ENCODE peak calls at places on chromosomes 6 and 20, in ten cellular contexts. One of them, this sample, is unnamed.

GRCh38 chr6:143223895-143224294 is 163.2 kb downstream of the AIG1 start:
- DNase-seq in stimulated activated CD8-positive, alpha-beta memory T cell treated with anti-CD3 and anti-CD28 coated beads, Interleukin-4, amount 100 ng/mL, for 4 hours: no peak
- DNase-seq in lower leg skin: no peak
- DNase-seq in NAMALWA: no peak
- DNase-seq in GM04503: no peak
- DNase-seq in fibroblast of lung: peak
- DNase-seq in neural progenitor cell: peak
- DNase-seq in GDM1: no peak
- DNase-seq in progenitor cell of endocrine pancreas: peak
- DNase-seq in CD8-positive, alpha-beta memory T cell: no peak
- DNase-seq in this sample: no peak

GRCh38 chr20:11144114-11144513 is 470.3 kb upstream of the JAG1 start:
- DNase-seq in stimulated activated CD8-positive, alpha-beta memory T cell treated with anti-CD3 and anti-CD28 coated beads, Interleukin-4, amount 100 ng/mL, for 4 hours: no peak
- DNase-seq in lower leg skin: peak
- DNase-seq in NAMALWA: no peak
- DNase-seq in GM04503: peak
- DNase-seq in fibroblast of lung: peak
- DNase-seq in neural progenitor cell: no peak
- DNase-seq in GDM1: no peak
- DNase-seq in progenitor cell of endocrine pancreas: no peak
- DNase-seq in CD8-positive, alpha-beta memory T cell: no peak
- DNase-seq in this sample: peak

GRCh38 chr20:63475209-63475608 is 2.8 kb upstream of the KCNQ2 start:
- DNase-seq in stimulated activated CD8-positive, alpha-beta memory T cell treated with anti-CD3 and anti-CD28 coated beads, Interleukin-4, amount 100 ng/mL, for 4 hours: no peak
- DNase-seq in lower leg skin: no peak
- DNase-seq in NAMALWA: no peak
- DNase-seq in GM04503: no peak
- DNase-seq in fibroblast of lung: peak
- DNase-seq in neural progenitor cell: peak
- DNase-seq in GDM1: no peak
- DNase-seq in progenitor cell of endocrine pancreas: peak
- DNase-seq in CD8-positive, alpha-beta memory T cell: no peak
- DNase-seq in this sample: no peak

GRCh38 chr6:134853111-134854055 is 96.5 kb downstream of the ALDH8A1 start:
- DNase-seq in stimulated activated CD8-positive, alpha-beta memory T cell treated with anti-CD3 and anti-CD28 coated beads, Interleukin-4, amount 100 ng/mL, for 4 hours: no peak
- DNase-seq in lower leg skin: no peak
- DNase-seq in NAMALWA: no peak
- DNase-seq in GM04503: no peak
- DNase-seq in fibroblast of lung: peak
- DNase-seq in neural progenitor cell: no peak
- DNase-seq in GDM1: no peak
- DNase-seq in progenitor cell of endocrine pancreas: no peak
- DNase-seq in CD8-positive, alpha-beta memory T cell: no peak
- DNase-seq in this sample: no peak

GRCh38 chr6:146874278-146875018 is 275.7 kb downstream of the ADGB start:
- DNase-seq in stimulated activated CD8-positive, alpha-beta memory T cell treated with anti-CD3 and anti-CD28 coated beads, Interleukin-4, amount 100 ng/mL, for 4 hours: no peak
- DNase-seq in lower leg skin: no peak
- DNase-seq in NAMALWA: no peak
- DNase-seq in GM04503: no peak
- DNase-seq in fibroblast of lung: no peak
- DNase-seq in neural progenitor cell: no peak
- DNase-seq in GDM1: no peak
- DNase-seq in progenitor cell of endocrine pancreas: no peak
- DNase-seq in CD8-positive, alpha-beta memory T cell: no peak
- DNase-seq in this sample: no peak

GRCh38 chr6:121260651-121261102 is 73.6 kb downstream of the TBC1D32 start:
- DNase-seq in stimulated activated CD8-positive, alpha-beta memory T cell treated with anti-CD3 and anti-CD28 coated beads, Interleukin-4, amount 100 ng/mL, for 4 hours: no peak
- DNase-seq in lower leg skin: no peak
- DNase-seq in NAMALWA: no peak
- DNase-seq in GM04503: peak
- DNase-seq in fibroblast of lung: peak
- DNase-seq in neural progenitor cell: no peak
- DNase-seq in GDM1: no peak
- DNase-seq in progenitor cell of endocrine pancreas: no peak
- DNase-seq in CD8-positive, alpha-beta memory T cell: no peak
- DNase-seq in this sample: peak

GRCh38 chr6:56073761-56074160 is 173.6 kb downstream of the COL21A1 start:
- DNase-seq in stimulated activated CD8-positive, alpha-beta memory T cell treated with anti-CD3 and anti-CD28 coated beads, Interleukin-4, amount 100 ng/mL, for 4 hours: no peak
- DNase-seq in lower leg skin: no peak
- DNase-seq in NAMALWA: no peak
- DNase-seq in GM04503: no peak
- DNase-seq in fibroblast of lung: no peak
- DNase-seq in neural progenitor cell: no peak
- DNase-seq in GDM1: no peak
- DNase-seq in progenitor cell of endocrine pancreas: no peak
- DNase-seq in CD8-positive, alpha-beta memory T cell: no peak
- DNase-seq in this sample: no peak

GRCh38 chr6:89582669-89583325 is 55.8 kb downstream of the LYRM2 start:
- DNase-seq in stimulated activated CD8-positive, alpha-beta memory T cell treated with anti-CD3 and anti-CD28 coated beads, Interleukin-4, amount 100 ng/mL, for 4 hours: no peak
- DNase-seq in lower leg skin: no peak
- DNase-seq in NAMALWA: no peak
- DNase-seq in GM04503: no peak
- DNase-seq in fibroblast of lung: no peak
- DNase-seq in neural progenitor cell: no peak
- DNase-seq in GDM1: no peak
- DNase-seq in progenitor cell of endocrine pancreas: no peak
- DNase-seq in CD8-positive, alpha-beta memory T cell: no peak
- DNase-seq in this sample: no peak

GRCh38 chr6:38169826-38170526 is 350.4 kb downstream of the ZFAND3 start:
- DNase-seq in stimulated activated CD8-positive, alpha-beta memory T cell treated with anti-CD3 and anti-CD28 coated beads, Interleukin-4, amount 100 ng/mL, for 4 hours: no peak
- DNase-seq in lower leg skin: no peak
- DNase-seq in NAMALWA: no peak
- DNase-seq in GM04503: no peak
- DNase-seq in fibroblast of lung: no peak
- DNase-seq in neural progenitor cell: peak
- DNase-seq in GDM1: no peak
- DNase-seq in progenitor cell of endocrine pancreas: no peak
- DNase-seq in CD8-positive, alpha-beta memory T cell: no peak
- DNase-seq in this sample: no peak

GRCh38 chr6:154673919-154674318 is 59.3 kb upstream of the SCAF8 start:
- DNase-seq in stimulated activated CD8-positive, alpha-beta memory T cell treated with anti-CD3 and anti-CD28 coated beads, Interleukin-4, amount 100 ng/mL, for 4 hours: no peak
- DNase-seq in lower leg skin: no peak
- DNase-seq in NAMALWA: no peak
- DNase-seq in GM04503: no peak
- DNase-seq in fibroblast of lung: no peak
- DNase-seq in neural progenitor cell: no peak
- DNase-seq in GDM1: no peak
- DNase-seq in progenitor cell of endocrine pancreas: no peak
- DNase-seq in CD8-positive, alpha-beta memory T cell: no peak
- DNase-seq in this sample: no peak

This sample was measured in endothelial cell of umbilical vein.